ENCODE peak calls at places on chromosomes 12 and 14, in six cellular contexts. F, J, S, Z, M and Y are unnamed samples.

GRCh38 chr14:85454183-85454813 is 75.6 kb upstream of the FLRT2 start:
- DNase-seq in S (no peak), J (no peak), M (no peak), Z (no peak), F (no peak), Y (no peak)

GRCh38 chr14:62691613-62692489 is 353.4 kb downstream of the KCNH5 start:
- DNase-seq in S (no peak), J (no peak), F (no peak), Z (peak; percentile 56), M (peak; percentile 96), Y (peak; percentile 27)

GRCh38 chr12:7869137-7869536 is 3.6 kb downstream of the SLC2A14 start:
- DNase-seq in S (no peak), M (no peak), Z (peak; percentile 92), J (no peak), F (no peak), Y (no peak)

GRCh38 chr14:64682173-64682710 is 22.0 kb upstream of the PLEKHG3 start:
- DNase-seq in S (no peak), F (peak; percentile 70), J (peak; percentile 53), M (no peak), Z (peak; percentile 84), Y (peak; percentile 88)

GRCh38 chr12:67069451-67070306 is 199.5 kb upstream of the CAND1 start:
- DNase-seq in Z (no peak), F (no peak), M (peak; percentile 57), J (peak; percentile 32), S (peak; percentile 2), Y (peak; percentile 71)

GRCh38 chr12:47222960-47223847 is 143.4 kb upstream of the AMIGO2 start:
- DNase-seq in S (no peak), Z (no peak), F (no peak), J (no peak), M (no peak), Y (no peak)

GRCh38 chr12:95385646-95386045 is 88.3 kb upstream of the METAP2 start:
- DNase-seq in F (no peak), S (no peak), M (no peak), Z (peak; percentile 69), J (no peak), Y (no peak)

GRCh38 chr14:67583711-67584644 is 16.1 kb downstream of the PIGH start:
- DNase-seq in S (no peak), M (peak; percentile 57), Z (peak; percentile 42), J (peak; percentile 56), F (no peak), Y (no peak)

GRCh38 chr14:41607966-41608663 is 1.4 kb downstream of the LRFN5 start:
- DNase-seq in S (no peak), J (no peak), Z (no peak), M (peak; percentile 79), F (no peak), Y (no peak)

GRCh38 chr12:2477009-2477766 is 317.6 kb upstream of the FKBP4 start:
- DNase-seq in M (no peak), F (no peak), S (no peak), J (no peak), Z (no peak), Y (no peak)

GRCh38 chr14:48914382-48914781 is 671.8 kb downstream of the RPS29 start:
- DNase-seq in F (no peak), J (no peak), M (no peak), Z (no peak), S (no peak), Y (no peak)

GRCh38 chr12:41368006-41368405 is 179.9 kb downstream of the PDZRN4 start:
- DNase-seq in S (no peak), F (no peak), Z (peak; percentile 0), J (no peak), M (no peak), Y (no peak)

GRCh38 chr14:28163261-28163660 is 603.3 kb upstream of the FOXG1 start:
- DNase-seq in S (no peak), M (peak; percentile 29), J (no peak), F (no peak), Z (no peak), Y (no peak)

GRCh38 chr12:30416631-30417030 is 279.0 kb downstream of the IPO8 start:
- DNase-seq in Z (no peak), J (no peak), M (no peak), F (no peak), S (no peak), Y (no peak)

GRCh38 chr12:131010376-131011131 is 56.8 kb downstream of the ADGRD1 start:
- DNase-seq in S (no peak), M (no peak), F (no peak), Z (no peak), J (no peak), Y (peak; percentile 51)

GRCh38 chr12:88496429-88497190 is 83.7 kb downstream of the KITLG start:
- DNase-seq in F (no peak), J (no peak), S (no peak), Z (no peak), M (no peak), Y (no peak)

GRCh38 chr12:92191061-92191460 is 45.4 kb upstream of the BTG1 start:
- DNase-seq in J (no peak), F (no peak), S (no peak), M (no peak), Z (no peak), Y (no peak)

GRCh38 chr12:108629824-108630476 is 3.7 kb downstream of the SELPLG start:
- DNase-seq in M (no peak), J (no peak), Z (peak; percentile 81), F (peak; percentile 28), S (no peak), Y (peak; percentile 73)

GRCh38 chr14:99361596-99362220 is 89.7 kb upstream of the BCL11B start:
- DNase-seq in Z (no peak), F (no peak), M (no peak), S (no peak), J (no peak), Y (no peak)

GRCh38 chr12:74408601-74409166 is 129.0 kb upstream of the ATXN7L3B start:
- DNase-seq in F (no peak), J (no peak), M (no peak), S (no peak), Z (no peak), Y (no peak)

GRCh38 chr14:94126419-94126677 is 3.1 kb downstream of the IFI27L2 start:
- DNase-seq in Z (no peak), M (no peak), J (no peak), F (no peak), S (no peak), Y (no peak)

GRCh38 chr12:11753151-11753501 is 103.7 kb downstream of the ETV6 start:
- DNase-seq in M (peak; percentile 83), Z (no peak), S (no peak), F (no peak), J (no peak), Y (no peak)

GRCh38 chr12:57126561-57126960 is 1.7 kb upstream of the LRP1 start:
- DNase-seq in S (no peak), M (no peak), J (no peak), Z (no peak), F (no peak), Y (no peak)

GRCh38 chr14:74571901-74572828 is 39.9 kb downstream of the LTBP2 start:
- DNase-seq in M (peak; percentile 23), F (no peak), Z (peak; percentile 100), S (no peak), J (no peak), Y (no peak)

GRCh38 chr12:61397668-61398067 is 862.5 kb upstream of the USP15 start:
- DNase-seq in F (no peak), J (no peak), S (no peak), M (no peak), Z (no peak), Y (no peak)